ENCODE peak calls at places on chromosome 19, in five cellular contexts. B is HCT116, R is SK-N-SH, K is A549, W is K562. T is an unnamed sample.

GRCh38 chr19:623974-624373 is 9.4 kb downstream of the POLRMT start:
- DNase-seq in B (no peak), R (no peak), W (no peak), K (peak), T (no peak)

GRCh38 chr19:23481043-23481442 is 85.8 kb upstream of the ZNF91 start:
- DNase-seq in R (no peak), B (no peak), K (no peak), W (no peak), T (no peak)

GRCh38 chr19:13747098-13747453 is 17.2 kb upstream of the MRI1 start:
- DNase-seq in R (no peak), W (no peak), K (no peak), B (no peak), T (no peak)

GRCh38 chr19:7917292-7918061 is 2.7 kb upstream of the SNAPC2 start:
- DNase-seq in W (no peak), B (no peak), K (peak), R (peak), T (no peak)

GRCh38 chr19:4058696-4059492 is 7.8 kb downstream of the ZBTB7A start:
- DNase-seq in W (no peak), K (no peak), B (no peak), R (no peak), T (no peak)

GRCh38 chr19:12090807-12091206 is 26.3 kb downstream of the ZNF844 start:
- DNase-seq in B (no peak), K (no peak), W (peak), R (peak), T (peak)

GRCh38 chr19:40685016-40685526 is 5.4 kb downstream of the NUMBL start:
- DNase-seq in B (no peak), R (no peak), W (no peak), K (no peak), T (no peak)

GRCh38 chr19:40594251-40594650 is 6.9 kb upstream of the LTBP4 start:
- DNase-seq in B (no peak), R (peak), W (no peak), K (no peak), T (no peak)

GRCh38 chr19:34246340-34246739 is 8.0 kb upstream of the GARRE1 start:
- DNase-seq in R (no peak), W (no peak), K (no peak), B (no peak), T (no peak)

GRCh38 chr19:58181902-58182576 is 822 bp upstream of the ZNF274 start:
- DNase-seq in K (peak), W (peak), R (no peak), B (no peak), T (no peak)

GRCh38 chr19:8517551-8518442 is 3.8 kb upstream of the ZNF414 start:
- DNase-seq in B (no peak), R (no peak), K (no peak), W (no peak), T (no peak)

GRCh38 chr19:35341565-35342225 is 6.0 kb upstream of the FFAR1 start:
- DNase-seq in R (no peak), W (no peak), B (no peak), K (no peak), T (no peak)

GRCh38 chr19:18726846-18727245 is 43.4 kb downstream of the CRTC1 start:
- DNase-seq in B (no peak), R (no peak), K (no peak), W (no peak), T (no peak)

GRCh38 chr19:47544075-47544474 is 28.9 kb downstream of the ZNF541 start:
- DNase-seq in B (no peak), W (no peak), R (no peak), K (no peak), T (no peak)

GRCh38 chr19:53621885-53622710 is 9.7 kb upstream of the DPRX start:
- DNase-seq in W (no peak), R (no peak), K (no peak), B (no peak), T (no peak)

GRCh38 chr19:29457413-29457812 is 68.4 kb upstream of the VSTM2B start:
- DNase-seq in K (no peak), B (no peak), W (no peak), R (no peak), T (no peak)

GRCh38 chr19:12954150-12954962 is 2.7 kb downstream of the GADD45GIP1 start:
- DNase-seq in W (no peak), K (no peak), R (no peak), B (no peak), T (no peak)

GRCh38 chr19:3873151-3873550 is 4.3 kb upstream of the ZFR2 start:
- DNase-seq in B (no peak), K (no peak), R (peak), W (no peak), T (no peak)

GRCh38 chr19:29532956-29533355 is 7.2 kb downstream of the VSTM2B start:
- DNase-seq in K (no peak), R (no peak), W (no peak), B (no peak), T (no peak)

GRCh38 chr19:23470873-23471555 is 75.7 kb upstream of the ZNF91 start:
- DNase-seq in R (peak), B (no peak), W (no peak), K (no peak), T (no peak)

GRCh38 chr19:14091885-14092462 is 1.4 kb upstream of the SAMD1 start:
- DNase-seq in B (no peak), K (no peak), W (peak), R (no peak), T (no peak)

GRCh38 chr19:43777163-43777700 is 3.5 kb downstream of the KCNN4 start:
- DNase-seq in R (peak), B (no peak), K (peak), W (peak), T (no peak)

GRCh38 chr19:35032356-35032865 is 2.1 kb downstream of the SCN1B start:
- DNase-seq in K (no peak), B (no peak), W (no peak), R (no peak), T (no peak)

GRCh38 chr19:32543107-32543900 is 37.7 kb upstream of the PDCD5 start:
- DNase-seq in W (no peak), B (no peak), K (no peak), R (no peak), T (no peak)

GRCh38 chr19:18765224-18765623 is 25.9 kb downstream of the COMP start:
- DNase-seq in W (no peak), B (no peak), K (no peak), R (no peak), T (no peak)

GRCh38 chr19:10112895-10113591 is 1.6 kb downstream of the P2RY11 start:
- DNase-seq in B (no peak), K (no peak), W (peak), R (peak), T (no peak)

GRCh38 chr19:384801-385169 is 24.2 kb downstream of the C2CD4C start:
- DNase-seq in B (no peak), R (no peak), W (no peak), K (no peak), T (no peak)

GRCh38 chr19:35856001-35856400 is 710 bp upstream of the KIRREL2 start:
- DNase-seq in K (no peak), R (peak), W (no peak), B (no peak), T (no peak)

GRCh38 chr19:9362905-9363304 is at the start of gene ZNF177:
- DNase-seq in R (peak), B (no peak), K (no peak), W (peak), T (no peak)

GRCh38 chr19:54162241-54162805 is 2.8 kb upstream of the LENG1 start:
- DNase-seq in W (peak), R (peak), B (peak), K (peak), T (no peak)

GRCh38 chr19:36915992-36916830 is at the start of the genes ZNF568 and ZNF829:
- DNase-seq in R (peak), K (peak), W (no peak), B (no peak), T (peak)

GRCh38 chr19:3520166-3521103 is 14.3 kb downstream of the FZR1 start:
- DNase-seq in W (peak), K (no peak), B (no peak), R (peak), T (no peak)

GRCh38 chr19:33671211-33671610 is 49.5 kb downstream of the CHST8 start:
- DNase-seq in K (no peak), B (no peak), R (no peak), W (no peak), T (no peak)

GRCh38 chr19:28014821-28015405 is 1198.0 kb downstream of the UQCRFS1 start:
- DNase-seq in B (no peak), W (no peak), K (no peak), R (no peak), T (no peak)

GRCh38 chr19:35729021-35729420 is 11.2 kb downstream of the KMT2B start:
- DNase-seq in W (no peak), K (no peak), B (no peak), R (no peak), T (no peak)

GRCh38 chr19:14383556-14383897 is 2.3 kb downstream of the ADGRE5 start:
- DNase-seq in B (no peak), K (no peak), R (no peak), W (peak), T (no peak)

GRCh38 chr19:37695144-37695899 is 24.2 kb downstream of the ZNF607 start:
- DNase-seq in W (no peak), K (no peak), B (no peak), R (no peak), T (no peak)

GRCh38 chr19:18287836-18288772 is 6.7 kb upstream of the JUND start:
- DNase-seq in K (no peak), W (no peak), B (no peak), R (no peak), T (no peak)

GRCh38 chr19:50414850-50415660 is 3.7 kb upstream of the SPIB start:
- DNase-seq in K (peak), W (peak), B (peak), R (peak), T (no peak)
- TF ChIP-seq REST in K (no peak), W (no peak), B (no peak), R (no peak), T (no peak)

GRCh38 chr19:41888926-41889325 is 5.9 kb downstream of the ARHGEF1 start:
- DNase-seq in K (no peak), B (no peak), W (no peak), R (no peak), T (no peak)
- TF ChIP-seq MAX in K (no peak), B (no peak), W (no peak), R (no peak), T (no peak)

GRCh38 chr19:51715850-51716249 is 7.9 kb downstream of the HAS1 start:
- DNase-seq in W (no peak), R (no peak), K (no peak), B (no peak), T (no peak)
- TF ChIP-seq REST in W (no peak), R (no peak), K (no peak), B (no peak), T (no peak)

DNA sequence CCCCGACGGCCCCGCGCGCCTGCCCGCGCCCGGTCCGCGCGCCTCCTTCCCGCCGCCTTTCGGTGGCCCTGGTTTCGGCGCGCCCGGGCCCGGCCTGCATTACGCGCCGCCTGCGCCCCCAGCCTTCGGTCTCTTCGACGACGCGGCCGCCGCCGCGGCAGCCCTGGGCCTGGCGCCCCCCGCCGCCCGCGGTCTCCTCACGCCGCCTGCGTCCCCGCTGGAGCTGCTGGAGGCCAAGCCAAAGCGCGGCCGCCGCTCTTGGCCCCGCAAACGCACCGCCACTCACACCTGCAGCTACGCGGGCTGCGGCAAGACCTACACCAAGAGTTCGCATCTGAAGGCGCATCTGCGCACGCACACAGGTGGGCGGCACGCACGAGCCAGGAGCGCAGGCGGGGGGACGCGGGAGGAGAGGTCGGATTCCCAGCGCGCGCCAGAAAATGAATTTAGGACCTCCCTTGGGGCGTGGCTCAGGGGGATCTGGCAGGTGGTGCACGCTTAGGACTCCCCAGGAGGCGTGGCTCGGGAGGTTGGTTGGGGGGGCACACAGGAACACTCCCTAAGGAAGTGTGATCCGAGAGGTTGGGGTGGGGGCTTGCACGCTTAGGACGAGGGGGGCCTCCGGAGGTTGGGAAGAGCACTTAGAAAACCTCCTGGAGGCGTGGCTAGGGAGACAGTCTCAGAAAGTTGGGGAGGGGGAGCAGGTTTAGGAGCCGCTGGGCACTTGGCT is 1.2 kb downstream of the KLF2 start:
- DNase-seq in R (peak), K (no peak), B (no peak), W (no peak), T (no peak)
- TF ChIP-seq MAX in R (no peak), K (peak), B (no peak), W (no peak), T (no peak)

GRCh38 chr19:5115351-5115750 is 146.4 kb downstream of the KDM4B start:
- DNase-seq in K (no peak), B (no peak), R (no peak), W (no peak), T (no peak)

GRCh38 chr19:5116292-5116691 is 147.4 kb downstream of the KDM4B start:
- DNase-seq in B (no peak), R (no peak), K (no peak), W (no peak), T (no peak)

GRCh38 chr19:5117421-5117820 is 148.5 kb downstream of the KDM4B start:
- DNase-seq in R (no peak), K (no peak), B (no peak), W (no peak), T (no peak)

GRCh38 chr19:5114713-5115112 is 145.8 kb downstream of the KDM4B start:
- DNase-seq in B (no peak), K (no peak), W (no peak), R (no peak), T (no peak)

GRCh38 chr19:5115771-5116202 is 146.9 kb downstream of the KDM4B start:
- DNase-seq in R (no peak), W (no peak), K (no peak), B (no peak), T (no peak)
- TF ChIP-seq REST in R (no peak), W (no peak), K (no peak), B (no peak), T (no peak)

DNA sequence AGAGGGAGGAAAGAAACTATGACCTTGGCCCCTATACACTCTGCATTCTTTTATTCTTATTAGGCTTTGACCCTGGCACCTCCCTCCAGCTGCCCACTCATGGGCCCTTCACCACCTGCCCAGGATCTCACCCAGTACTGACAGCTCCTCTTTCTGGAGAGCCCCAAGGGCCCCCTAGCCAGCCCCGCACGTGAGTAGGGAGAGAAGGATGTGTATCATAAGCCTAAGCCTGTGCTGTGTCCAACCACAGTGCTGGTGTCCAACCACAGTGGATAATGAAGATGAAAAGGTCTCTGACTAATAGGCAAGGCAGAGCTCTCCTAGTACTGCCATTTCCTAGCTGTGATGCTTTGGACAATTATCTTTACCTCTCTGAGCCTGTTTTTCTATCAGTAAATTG is 4.2 kb downstream of the DMRTC2 start:
- DNase-seq in W (no peak), R (no peak), B (no peak), K (no peak), T (no peak)
- TF ChIP-seq MAX in W (no peak), R (no peak), B (no peak), K (no peak), T (no peak)

DNA sequence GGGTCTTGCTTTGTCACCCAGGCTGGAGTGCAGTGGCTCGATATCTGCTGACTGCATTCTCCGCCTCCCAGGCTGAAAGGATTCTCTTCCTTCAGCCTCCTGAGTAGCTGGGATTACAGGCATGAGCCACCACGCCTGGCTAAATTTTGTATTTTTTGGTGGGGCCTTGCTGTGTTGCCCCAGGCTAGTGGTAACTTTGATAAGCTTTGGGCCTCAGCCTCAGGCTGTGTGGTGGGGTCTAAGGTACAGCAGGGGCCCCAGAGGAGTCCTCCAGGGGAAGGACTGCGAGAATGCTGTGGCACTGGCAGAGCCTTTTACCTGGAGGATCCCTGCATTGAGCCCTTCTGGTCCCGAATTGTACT is 7.2 kb downstream of the DOT1L start:
- DNase-seq in W (no peak), K (no peak), R (no peak), B (no peak), T (no peak)
- TF ChIP-seq REST in W (no peak), K (no peak), R (no peak), B (no peak), T (no peak)

GRCh38 chr19:38815059-38816001 is 2.6 kb upstream of the LGALS4 start:
- DNase-seq in B (no peak), W (peak), K (no peak), R (peak), T (no peak)

GRCh38 chr19:38813323-38813722 is 578 bp upstream of the LGALS4 start:
- DNase-seq in W (no peak), K (no peak), B (no peak), R (no peak), T (no peak)

GRCh38 chr19:38809592-38810252 is 3.0 kb downstream of the LGALS4 start:
- DNase-seq in B (no peak), W (no peak), K (no peak), R (no peak), T (no peak)

GRCh38 chr19:38812841-38813320 is at the start of gene LGALS4:
- DNase-seq in R (peak), W (no peak), B (no peak), K (no peak), T (no peak)

DNA sequence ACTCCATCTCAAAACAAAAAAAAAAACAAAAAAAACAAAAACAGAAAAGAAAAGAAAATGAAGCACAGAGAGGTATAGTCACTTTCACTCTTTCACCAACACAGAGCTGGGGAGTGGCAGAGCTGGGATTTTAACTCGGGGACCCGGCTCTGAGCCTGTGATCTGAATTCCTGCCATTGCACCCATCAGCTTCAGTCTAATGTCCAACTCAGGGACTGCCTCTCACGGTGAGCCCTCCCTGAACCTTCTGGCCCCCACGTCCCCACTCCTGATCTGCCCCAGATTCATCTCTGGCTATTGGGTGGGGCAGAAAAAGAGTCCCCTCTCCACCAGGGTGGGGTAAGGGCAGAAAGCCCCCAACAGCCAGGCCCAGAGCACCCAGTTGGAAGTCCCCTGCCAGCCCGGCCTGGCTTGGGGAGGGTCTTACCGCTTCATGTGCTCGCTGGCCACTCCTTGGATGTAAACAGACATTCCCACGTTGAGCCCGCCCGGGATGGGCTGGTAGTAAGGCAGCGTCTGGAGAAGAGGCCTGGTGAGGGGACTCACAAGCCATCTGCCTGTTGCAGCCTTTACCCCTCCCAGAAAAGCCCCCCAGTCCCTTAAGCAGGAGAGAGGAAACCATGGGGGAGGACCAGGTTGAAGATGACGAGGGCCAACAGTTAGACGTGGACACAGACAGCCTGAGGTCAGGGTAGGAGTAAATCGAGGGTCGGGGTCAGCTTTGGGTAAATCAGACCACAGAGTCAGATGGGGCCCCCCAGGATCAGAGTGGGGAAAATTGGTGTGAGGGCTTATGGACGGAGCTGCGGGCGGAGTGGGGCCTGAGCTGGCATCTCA is 523 bp downstream of the LGALS4 start:
- DNase-seq in W (no peak), K (no peak), R (peak), B (no peak), T (no peak)
- TF ChIP-seq MAX in W (no peak), K (no peak), R (no peak), B (no peak), T (no peak)

T was measured in GM12878.